ENCODE peak calls at places on chromosomes 5 and 9, in five cellular contexts. One of them, this sample, is unnamed.

GRCh38 chr5:149940077-149940574 is 4.5 kb downstream of the PDE6A start:
- DNase-seq in GM12878: no peak
- DNase-seq in HepG2: no peak
- DNase-seq in K562: no peak
- DNase-seq in SK-N-SH: no peak
- DNase-seq in this sample: no peak

GRCh38 chr5:39412995-39413394 is 11.8 kb downstream of the DAB2 start:
- DNase-seq in HepG2: peak; percentile 71
- DNase-seq in SK-N-SH: no peak
- DNase-seq in GM12878: no peak
- DNase-seq in K562: no peak
- DNase-seq in this sample: no peak

GRCh38 chr9:120934271-120934670 is 7.7 kb upstream of the TRAF1 start:
- DNase-seq in SK-N-SH: no peak
- DNase-seq in GM12878: no peak
- DNase-seq in HepG2: no peak
- DNase-seq in K562: no peak
- DNase-seq in this sample: no peak

GRCh38 chr9:130461218-130461630 is 16.5 kb downstream of the ASS1 start:
- DNase-seq in K562: peak; percentile 81
- DNase-seq in GM12878: no peak
- DNase-seq in SK-N-SH: peak; percentile 87
- DNase-seq in HepG2: peak; percentile 28
- DNase-seq in this sample: peak; percentile 76

GRCh38 chr9:129839324-129840023 is 4.2 kb downstream of the USP20 start:
- DNase-seq in HepG2: no peak
- DNase-seq in SK-N-SH: no peak
- DNase-seq in K562: no peak
- DNase-seq in GM12878: no peak
- DNase-seq in this sample: no peak

GRCh38 chr9:71822455-71822854 is 54.1 kb upstream of the CEMIP2 start:
- DNase-seq in SK-N-SH: no peak
- DNase-seq in GM12878: no peak
- DNase-seq in HepG2: no peak
- DNase-seq in K562: no peak
- DNase-seq in this sample: no peak

GRCh38 chr5:83029912-83030311 is 47.3 kb downstream of the TMEM167A start:
- DNase-seq in SK-N-SH: no peak
- DNase-seq in K562: no peak
- DNase-seq in HepG2: no peak
- DNase-seq in GM12878: no peak
- DNase-seq in this sample: no peak

GRCh38 chr9:128005938-128006337 is 25.1 kb upstream of the EEIG1 start:
- DNase-seq in HepG2: peak; percentile 56
- DNase-seq in K562: no peak
- DNase-seq in GM12878: no peak
- DNase-seq in SK-N-SH: peak; percentile 80
- DNase-seq in this sample: no peak

GRCh38 chr9:116985636-116986414 is 298.7 kb downstream of the TRIM32 start:
- DNase-seq in HepG2: no peak
- DNase-seq in GM12878: no peak
- DNase-seq in SK-N-SH: peak; percentile 57
- DNase-seq in K562: no peak
- DNase-seq in this sample: no peak

GRCh38 chr5:76104027-76104426 is 20.8 kb downstream of the SV2C start:
- DNase-seq in SK-N-SH: no peak
- DNase-seq in HepG2: peak; percentile 11
- DNase-seq in GM12878: no peak
- DNase-seq in K562: no peak
- DNase-seq in this sample: peak; percentile 32

GRCh38 chr5:125584119-125584518 is 837.7 kb upstream of the ZNF608 start:
- DNase-seq in K562: no peak
- DNase-seq in HepG2: no peak
- DNase-seq in GM12878: no peak
- DNase-seq in SK-N-SH: no peak
- DNase-seq in this sample: no peak

GRCh38 chr5:159210306-159210722 is 961 bp upstream of the RNF145 start:
- DNase-seq in SK-N-SH: peak; percentile 9
- DNase-seq in GM12878: no peak
- DNase-seq in HepG2: peak; percentile 53
- DNase-seq in K562: no peak
- DNase-seq in this sample: no peak

GRCh38 chr5:1594336-1595106 is 70.8 kb upstream of the LPCAT1 start:
- DNase-seq in SK-N-SH: peak; percentile 99
- DNase-seq in K562: peak; percentile 91
- DNase-seq in HepG2: peak; percentile 87
- DNase-seq in GM12878: peak; percentile 70
- DNase-seq in this sample: peak; percentile 91

DNA sequence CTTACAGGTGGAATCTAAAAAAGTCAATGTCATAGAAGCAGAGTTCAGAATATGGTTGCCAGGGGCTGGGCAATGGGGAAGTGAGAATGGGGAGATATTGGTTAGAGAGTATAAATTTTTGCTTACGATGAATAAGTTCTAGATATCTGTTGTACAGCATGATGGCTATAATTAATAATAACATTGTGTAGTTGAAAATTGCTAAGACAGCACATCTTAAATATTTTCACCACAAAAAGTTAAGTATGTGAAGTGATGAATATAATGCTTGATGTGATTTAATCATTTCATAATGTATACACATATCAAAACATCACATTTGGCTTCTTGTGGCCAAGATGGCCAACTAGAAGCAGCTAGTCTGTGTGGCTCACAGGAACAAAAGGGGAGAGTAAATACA is 425.9 kb upstream of the ACO1 start:
- DNase-seq in HepG2: no peak
- DNase-seq in SK-N-SH: no peak
- DNase-seq in K562: no peak
- DNase-seq in GM12878: no peak
- DNase-seq in this sample: no peak
- TF ChIP-seq FOXM1 in HepG2: no peak
- TF ChIP-seq FOXM1 in SK-N-SH: no peak
- TF ChIP-seq FOXM1 in K562: no peak
- TF ChIP-seq FOXM1 in GM12878: no peak
- TF ChIP-seq FOXM1 in this sample: no peak

GRCh38 chr5:112762113-112762810 is 24.6 kb downstream of the APC start:
- DNase-seq in GM12878: no peak
- DNase-seq in SK-N-SH: no peak
- DNase-seq in K562: no peak
- DNase-seq in HepG2: no peak
- DNase-seq in this sample: no peak
- TF ChIP-seq FOXM1 in GM12878: no peak
- TF ChIP-seq FOXM1 in SK-N-SH: no peak
- TF ChIP-seq FOXM1 in K562: no peak
- TF ChIP-seq FOXM1 in HepG2: no peak
- TF ChIP-seq FOXM1 in this sample: no peak

DNA sequence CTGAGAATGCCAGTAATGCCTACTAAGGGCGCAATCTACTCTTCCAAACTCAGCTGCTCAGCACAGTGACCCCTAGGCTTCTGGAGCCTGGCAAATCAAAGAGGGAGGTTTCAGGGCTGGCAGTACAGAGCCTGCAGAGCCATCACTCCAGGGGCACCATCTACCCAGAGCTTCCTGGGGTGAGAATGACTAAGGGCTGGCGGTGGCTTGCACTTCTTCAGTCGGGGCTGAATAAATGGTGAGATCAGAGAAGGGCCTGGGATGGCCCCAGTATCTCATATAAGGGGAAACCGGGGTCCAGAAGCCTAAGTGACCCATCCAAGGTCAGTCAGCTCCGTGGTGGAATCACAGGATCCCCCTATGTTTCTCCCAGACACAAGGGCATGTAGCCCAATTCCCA is 5.3 kb downstream of the SH3PXD2B start:
- DNase-seq in SK-N-SH: no peak
- DNase-seq in GM12878: no peak
- DNase-seq in K562: no peak
- DNase-seq in HepG2: no peak
- DNase-seq in this sample: no peak
- TF ChIP-seq FOXM1 in SK-N-SH: no peak
- TF ChIP-seq FOXM1 in GM12878: no peak
- TF ChIP-seq FOXM1 in K562: no peak
- TF ChIP-seq FOXM1 in HepG2: no peak
- TF ChIP-seq FOXM1 in this sample: no peak

GRCh38 chr5:111308951-111309350 is 84.8 kb downstream of the CAMK4 start:
- DNase-seq in GM12878: no peak
- DNase-seq in SK-N-SH: no peak
- DNase-seq in HepG2: no peak
- DNase-seq in K562: no peak
- DNase-seq in this sample: peak; percentile 7

GRCh38 chr5:111313017-111313724 is 89.0 kb downstream of the CAMK4 start:
- DNase-seq in GM12878: no peak
- DNase-seq in K562: no peak
- DNase-seq in SK-N-SH: no peak
- DNase-seq in HepG2: no peak
- DNase-seq in this sample: no peak

GRCh38 chr5:111309384-111309783 is 85.2 kb downstream of the CAMK4 start:
- DNase-seq in K562: no peak
- DNase-seq in SK-N-SH: no peak
- DNase-seq in HepG2: no peak
- DNase-seq in GM12878: no peak
- DNase-seq in this sample: no peak

GRCh38 chr5:111310713-111311620 is 86.8 kb downstream of the CAMK4 start:
- DNase-seq in HepG2: no peak
- DNase-seq in K562: no peak
- DNase-seq in SK-N-SH: no peak
- DNase-seq in GM12878: no peak
- DNase-seq in this sample: no peak
- TF ChIP-seq FOXM1 in HepG2: no peak
- TF ChIP-seq FOXM1 in K562: no peak
- TF ChIP-seq FOXM1 in SK-N-SH: no peak
- TF ChIP-seq FOXM1 in GM12878: no peak
- TF ChIP-seq FOXM1 in this sample: no peak

This sample was measured in HEK293T.